ENCODE peak calls at places on chromosomes 13 and 19, in four cellular contexts. One of them, this sample, is unnamed.

GRCh38 chr13:107669356-107669755 is 546.0 kb downstream of the LIG4 start:
- DNase-seq in sigmoid colon: no peak
- DNase-seq in Panc1: no peak
- DNase-seq in H1: no peak
- DNase-seq in this sample: no peak

GRCh38 chr19:49491804-49492572 is 4.2 kb upstream of the RPS11 start:
- DNase-seq in sigmoid colon: no peak
- DNase-seq in Panc1: no peak
- DNase-seq in H1: no peak
- DNase-seq in this sample: no peak

GRCh38 chr19:39497850-39498261 is 891 bp upstream of the DLL3 start:
- DNase-seq in sigmoid colon: no peak
- DNase-seq in Panc1: no peak
- DNase-seq in H1: no peak
- DNase-seq in this sample: no peak

GRCh38 chr13:63389756-63390155 is 1974.1 kb upstream of the PCDH20 start:
- DNase-seq in sigmoid colon: no peak
- DNase-seq in Panc1: no peak
- DNase-seq in H1: no peak
- DNase-seq in this sample: no peak

GRCh38 chr19:58001895-58002369 is 688 bp downstream of the ZNF606 start:
- DNase-seq in sigmoid colon: no peak
- DNase-seq in Panc1: no peak
- DNase-seq in H1: no peak
- DNase-seq in this sample: no peak

GRCh38 chr19:40744554-40745401 is 5.5 kb downstream of the ACTMAP start:
- DNase-seq in sigmoid colon: no peak
- DNase-seq in Panc1: no peak
- DNase-seq in H1: no peak
- DNase-seq in this sample: no peak

GRCh38 chr19:9702186-9702585 is 27.3 kb upstream of the ZNF562 start:
- DNase-seq in sigmoid colon: no peak
- DNase-seq in Panc1: no peak
- DNase-seq in H1: no peak
- DNase-seq in this sample: no peak

GRCh38 chr13:65133094-65133493 is 2097.0 kb downstream of the PCDH9 start:
- DNase-seq in sigmoid colon: no peak
- DNase-seq in Panc1: no peak
- DNase-seq in H1: peak; percentile 13
- DNase-seq in this sample: no peak

GRCh38 chr19:13833330-13834265 is 38.4 kb downstream of the ZSWIM4 start:
- DNase-seq in sigmoid colon: peak; percentile 99
- DNase-seq in Panc1: no peak
- DNase-seq in H1: no peak
- DNase-seq in this sample: no peak

GRCh38 chr13:59834801-59835200 is 328.9 kb downstream of the DIAPH3 start:
- DNase-seq in sigmoid colon: no peak
- DNase-seq in Panc1: no peak
- DNase-seq in H1: no peak
- DNase-seq in this sample: no peak

GRCh38 chr13:107834268-107834667 is 381.1 kb downstream of the LIG4 start:
- DNase-seq in sigmoid colon: no peak
- DNase-seq in Panc1: no peak
- DNase-seq in H1: no peak
- DNase-seq in this sample: no peak

GRCh38 chr19:12527034-12527836 is 24.0 kb downstream of the ZNF564 start:
- DNase-seq in sigmoid colon: no peak
- DNase-seq in Panc1: no peak
- DNase-seq in H1: no peak
- DNase-seq in this sample: no peak

DNA sequence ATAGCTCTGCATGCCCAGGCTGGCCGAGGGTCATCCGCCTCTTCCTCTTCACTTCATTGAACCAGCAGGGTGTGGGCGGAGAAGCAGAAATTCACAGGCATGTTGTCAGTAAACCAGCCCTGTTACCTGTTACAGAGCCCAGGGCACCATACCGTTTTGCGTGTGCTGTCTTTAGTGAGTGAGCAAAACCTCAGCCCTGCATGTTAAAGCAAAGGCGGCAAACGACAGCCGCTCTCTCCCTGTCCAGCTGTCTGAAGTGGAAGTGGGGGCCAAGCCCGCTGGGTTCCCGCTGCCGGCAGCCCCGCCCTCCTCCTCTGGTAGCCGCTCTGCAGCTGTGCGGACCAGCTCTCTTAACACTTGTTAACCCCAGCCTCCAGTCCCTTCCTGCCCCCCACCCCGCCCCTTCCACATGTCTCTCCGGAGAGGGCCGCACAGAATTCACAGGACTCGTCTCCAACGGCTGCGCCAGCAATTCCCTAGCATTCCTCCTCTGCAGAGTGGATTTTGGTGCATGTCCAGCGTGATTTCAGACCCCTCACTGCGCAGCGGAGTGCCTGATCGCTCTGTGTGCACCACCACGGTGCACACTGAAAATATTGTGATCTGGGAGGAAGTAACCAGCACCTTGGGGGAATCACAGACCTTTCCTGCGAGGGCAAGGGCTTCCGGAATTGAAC is 12.7 kb downstream of the KLHL26 start:
- DNase-seq in sigmoid colon: peak; percentile 90
- DNase-seq in Panc1: no peak
- DNase-seq in H1: no peak
- DNase-seq in this sample: no peak
- TF ChIP-seq POLR2AphosphoS5 in sigmoid colon: no peak
- TF ChIP-seq POLR2AphosphoS5 in Panc1: no peak
- TF ChIP-seq POLR2AphosphoS5 in H1: no peak
- TF ChIP-seq POLR2AphosphoS5 in this sample: no peak

GRCh38 chr19:47511681-47512080 is 3.2 kb downstream of the NAPA start:
- DNase-seq in sigmoid colon: no peak
- DNase-seq in Panc1: no peak
- DNase-seq in H1: no peak
- DNase-seq in this sample: no peak
- H3K4me1 ChIP-seq in sigmoid colon: peaks cover 75% of the 10 kb centered on the region
- H3K4me1 ChIP-seq in Panc1: peaks cover 22% of the 10 kb centered on the region
- H3K4me1 ChIP-seq in H1: peaks cover 11% of the 10 kb centered on the region
- H3K4me1 ChIP-seq in this sample: peaks cover 84% of the 10 kb centered on the region

DNA sequence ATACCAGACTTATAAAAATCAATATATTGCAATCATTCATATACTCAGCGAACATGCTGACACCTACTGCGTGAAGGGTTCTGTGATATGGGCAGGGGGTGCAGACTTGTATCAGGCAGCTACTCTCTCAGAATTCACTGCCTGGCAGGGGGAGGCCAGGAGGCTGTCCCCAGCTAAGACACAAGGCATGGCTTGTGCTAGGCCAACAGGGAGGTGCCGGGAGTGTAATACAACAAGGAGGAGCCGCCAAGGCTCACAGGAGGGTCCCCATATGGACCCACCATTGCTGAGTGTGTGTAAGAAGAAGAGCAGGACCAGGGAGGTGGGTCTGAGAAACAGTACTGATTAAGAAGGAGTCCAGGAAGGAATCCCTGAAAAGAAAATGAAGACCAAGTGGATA is 97.2 kb downstream of the COL4A2 start:
- DNase-seq in sigmoid colon: no peak
- DNase-seq in Panc1: no peak
- DNase-seq in H1: no peak
- DNase-seq in this sample: no peak
- H3K27ac ChIP-seq in sigmoid colon: peak overlapping the region; percentile 92
- H3K27ac ChIP-seq in Panc1: no peak overlapping the region
- H3K27ac ChIP-seq in H1: no peak overlapping the region
- H3K27ac ChIP-seq in this sample: no peak overlapping the region

GRCh38 chr13:97629601-97630272 is 195.8 kb downstream of the RAP2A start:
- DNase-seq in sigmoid colon: no peak
- DNase-seq in Panc1: no peak
- DNase-seq in H1: no peak
- DNase-seq in this sample: no peak

GRCh38 chr13:97630725-97631124 is 196.8 kb downstream of the RAP2A start:
- DNase-seq in sigmoid colon: no peak
- DNase-seq in Panc1: no peak
- DNase-seq in H1: no peak
- DNase-seq in this sample: no peak

GRCh38 chr13:97627566-97627965 is 193.6 kb downstream of the RAP2A start:
- DNase-seq in sigmoid colon: no peak
- DNase-seq in Panc1: no peak
- DNase-seq in H1: no peak
- DNase-seq in this sample: no peak

GRCh38 chr13:97631158-97631557 is 197.2 kb downstream of the RAP2A start:
- DNase-seq in sigmoid colon: no peak
- DNase-seq in Panc1: no peak
- DNase-seq in H1: no peak
- DNase-seq in this sample: no peak
- TF ChIP-seq POLR2AphosphoS5 in sigmoid colon: no peak
- TF ChIP-seq POLR2AphosphoS5 in Panc1: no peak
- TF ChIP-seq POLR2AphosphoS5 in H1: no peak
- TF ChIP-seq POLR2AphosphoS5 in this sample: no peak

GRCh38 chr13:106498571-106498970 is 36.9 kb downstream of the EFNB2 start:
- DNase-seq in sigmoid colon: no peak
- DNase-seq in Panc1: no peak
- DNase-seq in H1: no peak
- DNase-seq in this sample: no peak
- H3K4me1 ChIP-seq in sigmoid colon: peaks cover 39% of the 10 kb centered on the region
- H3K4me1 ChIP-seq in Panc1: no peaks in the 10 kb centered on the region
- H3K4me1 ChIP-seq in H1: peaks cover 7% of the 10 kb centered on the region
- H3K4me1 ChIP-seq in this sample: peaks cover 25% of the 10 kb centered on the region